ENCODE peak calls at places on chromosome 5, in four cellular contexts. I is GM10248, E is cardiac muscle cell, T is WTC11. K is an unnamed sample.

GRCh38 chr5:167720201-167720600 is 571.2 kb upstream of the WWC1 start:
- DNase-seq in E (no peak), T (no peak), I (no peak), K (no peak)

GRCh38 chr5:132777209-132778069 is at the start of gene SEPTIN8:
- DNase-seq in I (peak), T (peak), E (peak), K (peak)

GRCh38 chr5:133944263-133945230 is 23.9 kb downstream of the C5orf15 start:
- DNase-seq in I (peak), E (peak), T (peak), K (peak)

GRCh38 chr5:172740483-172741205 is 30.4 kb downstream of the DUSP1 start:
- DNase-seq in E (peak), T (no peak), I (no peak), K (no peak)

GRCh38 chr5:64854855-64855254 is 86.1 kb downstream of the CWC27 start:
- DNase-seq in E (peak), T (no peak), I (no peak), K (no peak)

GRCh38 chr5:97088774-97089148 is 53.6 kb downstream of the LIX1 start:
- DNase-seq in E (no peak), I (no peak), T (no peak), K (no peak)

GRCh38 chr5:74679968-74680367 is 5.1 kb upstream of the HEXB start:
- DNase-seq in E (no peak), I (no peak), T (no peak), K (no peak)

GRCh38 chr5:152634596-152634995 is 229.5 kb upstream of the NMUR2 start:
- DNase-seq in E (no peak), I (no peak), T (peak), K (no peak)

GRCh38 chr5:146828385-146828784 is 50.2 kb downstream of the PPP2R2B start:
- DNase-seq in T (no peak), I (no peak), E (no peak), K (no peak)

DNA sequence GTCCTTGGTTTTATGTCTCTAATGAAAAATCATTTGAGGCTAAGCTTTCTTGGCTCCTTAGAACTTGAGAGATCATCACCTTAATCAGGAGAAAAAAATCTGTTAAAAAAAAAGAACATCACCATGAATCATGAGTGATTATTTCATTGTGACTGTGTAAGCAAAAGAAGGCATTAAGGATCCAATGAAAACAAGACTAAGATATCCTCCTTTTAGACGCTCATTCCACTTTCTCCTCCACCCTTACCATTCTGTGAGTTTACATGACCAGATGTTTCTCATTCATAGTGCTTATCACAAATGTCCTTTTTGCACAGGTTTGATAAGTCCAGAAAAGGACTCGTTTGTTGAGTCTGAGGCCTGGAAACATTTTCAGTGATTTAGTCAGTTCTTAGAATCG is 140.3 kb upstream of the EGFLAM start:
- DNase-seq in E (peak), I (no peak), T (no peak), K (no peak)
- TF ChIP-seq CTCF in E (no peak), I (no peak), T (no peak), K (no peak)

GRCh38 chr5:149130121-149130931 is 11.0 kb upstream of the ABLIM3 start:
- DNase-seq in E (no peak), T (no peak), I (no peak), K (no peak)
- TF ChIP-seq CTCF in E (peak), T (no peak), I (no peak), K (no peak)

GRCh38 chr5:164256954-164257353 is 751.5 kb downstream of the MAT2B start:
- DNase-seq in T (no peak), I (no peak), E (no peak), K (no peak)

GRCh38 chr5:164256351-164256750 is 750.9 kb downstream of the MAT2B start:
- DNase-seq in T (no peak), E (peak), I (no peak), K (no peak)

GRCh38 chr5:164253764-164254163 is 748.3 kb downstream of the MAT2B start:
- DNase-seq in I (no peak), E (no peak), T (no peak), K (no peak)

GRCh38 chr5:164255598-164256213 is 750.3 kb downstream of the MAT2B start:
- DNase-seq in I (no peak), T (no peak), E (no peak), K (no peak)
- TF ChIP-seq CTCF in I (no peak), T (no peak), E (no peak), K (no peak)

GRCh38 chr5:150254363-150255154 is 35.0 kb downstream of the CAMK2A start:
- DNase-seq in I (no peak), T (no peak), E (no peak), K (no peak)
- TF ChIP-seq CTCF in I (no peak), T (no peak), E (no peak), K (no peak)

GRCh38 chr5:174399411-174399810 is 325.0 kb upstream of the MSX2 start:
- DNase-seq in E (no peak), I (no peak), T (no peak), K (no peak)

GRCh38 chr5:174404848-174405247 is 319.5 kb upstream of the MSX2 start:
- DNase-seq in I (no peak), T (no peak), E (no peak), K (no peak)

GRCh38 chr5:174398171-174398570 is 326.2 kb upstream of the MSX2 start:
- DNase-seq in E (no peak), I (no peak), T (no peak), K (no peak)

GRCh38 chr5:174401793-174402192 is 322.6 kb upstream of the MSX2 start:
- DNase-seq in T (no peak), I (no peak), E (no peak), K (no peak)

GRCh38 chr5:174402224-174402812 is 322.1 kb upstream of the MSX2 start:
- DNase-seq in T (no peak), I (no peak), E (no peak), K (no peak)
- TF ChIP-seq CTCF in T (no peak), I (no peak), E (peak), K (no peak)

GRCh38 chr5:142087920-142088679 is 20.5 kb upstream of the NDFIP1 start:
- DNase-seq in E (no peak), I (no peak), T (no peak), K (no peak)

GRCh38 chr5:142091922-142092321 is 16.7 kb upstream of the NDFIP1 start:
- DNase-seq in I (no peak), E (no peak), T (no peak), K (no peak)

GRCh38 chr5:142095035-142095434 is 13.5 kb upstream of the NDFIP1 start:
- DNase-seq in T (no peak), E (no peak), I (no peak), K (no peak)

GRCh38 chr5:142095651-142096330 is 12.8 kb upstream of the NDFIP1 start:
- DNase-seq in E (no peak), T (no peak), I (no peak), K (no peak)

DNA sequence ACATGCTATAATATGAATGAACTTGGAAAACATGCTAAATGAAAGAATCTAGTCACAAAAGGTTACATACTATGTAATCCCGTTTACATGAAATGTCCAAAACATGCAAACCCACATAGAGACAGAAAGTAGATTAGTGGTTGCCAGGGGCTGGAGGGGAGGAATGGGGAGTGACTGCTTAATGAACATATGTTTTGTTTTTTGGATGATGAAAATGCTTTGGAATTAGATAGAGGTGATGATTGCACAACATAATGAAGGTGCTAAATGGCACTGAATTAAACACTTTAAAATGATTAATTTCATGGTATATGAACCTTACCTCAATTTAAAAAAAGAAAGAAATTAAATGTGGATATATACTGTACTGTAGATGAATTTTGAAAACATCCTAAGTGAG is 17.6 kb upstream of the NDFIP1 start:
- DNase-seq in I (no peak), T (no peak), E (peak), K (no peak)
- TF ChIP-seq CTCF in I (no peak), T (no peak), E (no peak), K (no peak)

DNA sequence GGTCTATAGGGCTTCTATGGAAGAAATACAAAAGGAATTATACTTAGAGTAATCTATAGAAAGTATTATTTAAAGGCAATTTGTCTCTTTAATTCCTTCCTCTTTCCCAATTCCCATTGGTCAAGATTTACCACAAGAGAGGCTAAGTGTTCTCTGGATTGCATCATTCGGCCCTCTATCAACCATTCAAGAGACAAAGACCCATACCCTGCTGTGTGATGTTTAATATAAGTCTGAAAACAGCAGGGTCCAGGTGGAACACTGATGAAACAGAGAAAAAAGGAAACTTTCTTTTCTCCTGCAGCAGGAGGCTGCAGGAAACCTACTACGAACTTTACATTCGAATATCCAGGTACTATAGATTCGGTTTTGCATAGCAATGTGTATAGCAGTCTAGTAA is 323.4 kb downstream of the CHSY3 start:
- DNase-seq in I (no peak), T (no peak), E (no peak), K (no peak)
- TF ChIP-seq CTCF in I (no peak), T (no peak), E (no peak), K (no peak)

DNA sequence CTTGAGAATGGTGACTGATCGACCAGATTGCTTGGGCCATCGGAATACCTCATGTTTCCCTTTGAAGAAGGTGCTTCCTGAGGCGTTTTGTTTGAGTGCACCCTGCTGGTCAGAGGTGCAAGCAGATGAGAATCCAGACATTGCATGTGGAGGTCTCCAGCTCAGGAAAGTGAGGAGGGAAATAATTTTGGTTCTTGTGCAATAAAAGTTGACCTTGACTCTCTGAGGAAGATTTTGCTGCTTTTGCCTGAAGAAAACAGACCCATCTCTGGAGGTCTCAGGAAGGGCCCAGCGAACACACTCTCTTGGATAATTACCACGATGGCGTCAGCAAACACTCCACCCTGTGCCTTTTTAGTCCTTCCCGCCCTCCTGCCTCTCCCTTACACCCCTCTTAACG is 69.7 kb downstream of the GRAMD2B start:
- DNase-seq in I (no peak), E (peak), T (peak), K (no peak)
- TF ChIP-seq CTCF in I (peak), E (peak), T (no peak), K (peak)

K was measured in GM13977.